ENCODE peak calls at places on chromosome 7, in six cellular contexts. One of them, this sample, is unnamed.

GRCh38 chr7:101586971-101587370 is 42.1 kb downstream of the MYL10 start:
- DNase-seq in EL: no peak
- DNase-seq in activated naive CD4-positive, alpha-beta T cell treated with anti-CD3 and anti-CD28 coated beads, Interleukin-2, amount 50 U/mL, for 16 hours: no peak
- DNase-seq in activated CD8-positive, alpha-beta memory T cell treated with anti-CD3 and anti-CD28 coated beads, Interleukin-2, amount 50 U/mL, for 48 hours: peak; percentile 7
- DNase-seq in foreskin fibroblast: no peak
- DNase-seq in stimulated activated CD4-positive, alpha-beta T cell treated with anti-CD3 and anti-CD28 coated beads, TNF-alpha, amount 100 ng/mL, for 24 hours: no peak
- DNase-seq in this sample: no peak

GRCh38 chr7:101232141-101232821 is 5.3 kb downstream of the CLDN15 start:
- DNase-seq in EL: no peak
- DNase-seq in activated naive CD4-positive, alpha-beta T cell treated with anti-CD3 and anti-CD28 coated beads, Interleukin-2, amount 50 U/mL, for 16 hours: no peak
- DNase-seq in activated CD8-positive, alpha-beta memory T cell treated with anti-CD3 and anti-CD28 coated beads, Interleukin-2, amount 50 U/mL, for 48 hours: no peak
- DNase-seq in foreskin fibroblast: no peak
- DNase-seq in stimulated activated CD4-positive, alpha-beta T cell treated with anti-CD3 and anti-CD28 coated beads, TNF-alpha, amount 100 ng/mL, for 24 hours: no peak
- DNase-seq in this sample: no peak

GRCh38 chr7:29917583-29917982 is 72.0 kb downstream of the SCRN1 start:
- DNase-seq in EL: no peak
- DNase-seq in activated naive CD4-positive, alpha-beta T cell treated with anti-CD3 and anti-CD28 coated beads, Interleukin-2, amount 50 U/mL, for 16 hours: no peak
- DNase-seq in activated CD8-positive, alpha-beta memory T cell treated with anti-CD3 and anti-CD28 coated beads, Interleukin-2, amount 50 U/mL, for 48 hours: no peak
- DNase-seq in foreskin fibroblast: no peak
- DNase-seq in stimulated activated CD4-positive, alpha-beta T cell treated with anti-CD3 and anti-CD28 coated beads, TNF-alpha, amount 100 ng/mL, for 24 hours: no peak
- DNase-seq in this sample: no peak

GRCh38 chr7:47514818-47515217 is 67.1 kb downstream of the TNS3 start:
- DNase-seq in EL: no peak
- DNase-seq in activated naive CD4-positive, alpha-beta T cell treated with anti-CD3 and anti-CD28 coated beads, Interleukin-2, amount 50 U/mL, for 16 hours: no peak
- DNase-seq in activated CD8-positive, alpha-beta memory T cell treated with anti-CD3 and anti-CD28 coated beads, Interleukin-2, amount 50 U/mL, for 48 hours: no peak
- DNase-seq in foreskin fibroblast: no peak
- DNase-seq in stimulated activated CD4-positive, alpha-beta T cell treated with anti-CD3 and anti-CD28 coated beads, TNF-alpha, amount 100 ng/mL, for 24 hours: no peak
- DNase-seq in this sample: no peak

GRCh38 chr7:15584575-15584974 is 22.8 kb upstream of the AGMO start:
- DNase-seq in EL: no peak
- DNase-seq in activated naive CD4-positive, alpha-beta T cell treated with anti-CD3 and anti-CD28 coated beads, Interleukin-2, amount 50 U/mL, for 16 hours: no peak
- DNase-seq in activated CD8-positive, alpha-beta memory T cell treated with anti-CD3 and anti-CD28 coated beads, Interleukin-2, amount 50 U/mL, for 48 hours: no peak
- DNase-seq in foreskin fibroblast: no peak
- DNase-seq in stimulated activated CD4-positive, alpha-beta T cell treated with anti-CD3 and anti-CD28 coated beads, TNF-alpha, amount 100 ng/mL, for 24 hours: no peak
- DNase-seq in this sample: no peak

GRCh38 chr7:134778941-134779740 is at the start of gene CALD1:
- DNase-seq in EL: peak; percentile 100
- DNase-seq in activated naive CD4-positive, alpha-beta T cell treated with anti-CD3 and anti-CD28 coated beads, Interleukin-2, amount 50 U/mL, for 16 hours: no peak
- DNase-seq in activated CD8-positive, alpha-beta memory T cell treated with anti-CD3 and anti-CD28 coated beads, Interleukin-2, amount 50 U/mL, for 48 hours: no peak
- DNase-seq in foreskin fibroblast: peak; percentile 98
- DNase-seq in stimulated activated CD4-positive, alpha-beta T cell treated with anti-CD3 and anti-CD28 coated beads, TNF-alpha, amount 100 ng/mL, for 24 hours: no peak
- DNase-seq in this sample: no peak

GRCh38 chr7:127107601-127108007 is 145.1 kb downstream of the GRM8 start:
- DNase-seq in EL: peak; percentile 45
- DNase-seq in activated naive CD4-positive, alpha-beta T cell treated with anti-CD3 and anti-CD28 coated beads, Interleukin-2, amount 50 U/mL, for 16 hours: no peak
- DNase-seq in activated CD8-positive, alpha-beta memory T cell treated with anti-CD3 and anti-CD28 coated beads, Interleukin-2, amount 50 U/mL, for 48 hours: peak; percentile 57
- DNase-seq in foreskin fibroblast: no peak
- DNase-seq in stimulated activated CD4-positive, alpha-beta T cell treated with anti-CD3 and anti-CD28 coated beads, TNF-alpha, amount 100 ng/mL, for 24 hours: peak; percentile 6
- DNase-seq in this sample: no peak

GRCh38 chr7:102395620-102395957 is 574 bp upstream of the PRKRIP1 start:
- DNase-seq in EL: no peak
- DNase-seq in activated naive CD4-positive, alpha-beta T cell treated with anti-CD3 and anti-CD28 coated beads, Interleukin-2, amount 50 U/mL, for 16 hours: no peak
- DNase-seq in activated CD8-positive, alpha-beta memory T cell treated with anti-CD3 and anti-CD28 coated beads, Interleukin-2, amount 50 U/mL, for 48 hours: no peak
- DNase-seq in foreskin fibroblast: peak; percentile 29
- DNase-seq in stimulated activated CD4-positive, alpha-beta T cell treated with anti-CD3 and anti-CD28 coated beads, TNF-alpha, amount 100 ng/mL, for 24 hours: no peak
- DNase-seq in this sample: no peak

GRCh38 chr7:66267249-66267648 is 62.1 kb downstream of the TPST1 start:
- DNase-seq in EL: peak; percentile 81
- DNase-seq in activated naive CD4-positive, alpha-beta T cell treated with anti-CD3 and anti-CD28 coated beads, Interleukin-2, amount 50 U/mL, for 16 hours: no peak
- DNase-seq in activated CD8-positive, alpha-beta memory T cell treated with anti-CD3 and anti-CD28 coated beads, Interleukin-2, amount 50 U/mL, for 48 hours: no peak
- DNase-seq in foreskin fibroblast: peak; percentile 79
- DNase-seq in stimulated activated CD4-positive, alpha-beta T cell treated with anti-CD3 and anti-CD28 coated beads, TNF-alpha, amount 100 ng/mL, for 24 hours: no peak
- DNase-seq in this sample: no peak

GRCh38 chr7:54878339-54878738 is 119.3 kb upstream of the SEC61G start:
- DNase-seq in EL: no peak
- DNase-seq in activated naive CD4-positive, alpha-beta T cell treated with anti-CD3 and anti-CD28 coated beads, Interleukin-2, amount 50 U/mL, for 16 hours: no peak
- DNase-seq in activated CD8-positive, alpha-beta memory T cell treated with anti-CD3 and anti-CD28 coated beads, Interleukin-2, amount 50 U/mL, for 48 hours: no peak
- DNase-seq in foreskin fibroblast: no peak
- DNase-seq in stimulated activated CD4-positive, alpha-beta T cell treated with anti-CD3 and anti-CD28 coated beads, TNF-alpha, amount 100 ng/mL, for 24 hours: no peak
- DNase-seq in this sample: no peak

GRCh38 chr7:147078324-147078723 is 961.7 kb downstream of the CNTNAP2 start:
- DNase-seq in EL: no peak
- DNase-seq in activated naive CD4-positive, alpha-beta T cell treated with anti-CD3 and anti-CD28 coated beads, Interleukin-2, amount 50 U/mL, for 16 hours: no peak
- DNase-seq in activated CD8-positive, alpha-beta memory T cell treated with anti-CD3 and anti-CD28 coated beads, Interleukin-2, amount 50 U/mL, for 48 hours: no peak
- DNase-seq in foreskin fibroblast: no peak
- DNase-seq in stimulated activated CD4-positive, alpha-beta T cell treated with anti-CD3 and anti-CD28 coated beads, TNF-alpha, amount 100 ng/mL, for 24 hours: no peak
- DNase-seq in this sample: no peak

GRCh38 chr7:105216786-105217185 is 171.9 kb downstream of the SRPK2 start:
- DNase-seq in EL: no peak
- DNase-seq in activated naive CD4-positive, alpha-beta T cell treated with anti-CD3 and anti-CD28 coated beads, Interleukin-2, amount 50 U/mL, for 16 hours: no peak
- DNase-seq in activated CD8-positive, alpha-beta memory T cell treated with anti-CD3 and anti-CD28 coated beads, Interleukin-2, amount 50 U/mL, for 48 hours: no peak
- DNase-seq in foreskin fibroblast: no peak
- DNase-seq in stimulated activated CD4-positive, alpha-beta T cell treated with anti-CD3 and anti-CD28 coated beads, TNF-alpha, amount 100 ng/mL, for 24 hours: no peak
- DNase-seq in this sample: no peak